ENCODE peak calls at places on chromosomes 11 and 22, in ten cellular contexts. R is retinal pigment epithelial cell, Y is RPMI7951, I is choroid plexus epithelial cell, Q is RWPE1, S is amniotic stem cell, M is upper lobe of right lung, W is right cardiac atrium, K is lung, T is AG04450. E is an unnamed sample.

GRCh38 chr11:46322759-46323158 is 24.5 kb upstream of the DGKZ start:
- DNase-seq in R (no peak), Y (no peak), I (peak; percentile 41), Q (no peak), S (no peak), M (no peak), W (no peak), K (no peak), T (no peak), E (peak; percentile 85)

GRCh38 chr22:43247546-43248260 is 60.8 kb upstream of the TTLL12 start:
- DNase-seq in R (no peak), Y (no peak), I (no peak), Q (no peak), S (no peak), M (no peak), W (no peak), K (no peak), T (no peak), E (no peak)

GRCh38 chr22:45587638-45588481 is 83.8 kb upstream of the ATXN10 start:
- DNase-seq in R (no peak), Y (peak; percentile 82), I (peak; percentile 41), Q (peak; percentile 26), S (no peak), M (no peak), W (peak; percentile 5), K (no peak), T (peak; percentile 48), E (no peak)

GRCh38 chr22:39236321-39237275 is 8.2 kb downstream of the PDGFB start:
- DNase-seq in R (no peak), Y (peak; percentile 85), I (no peak), Q (no peak), S (no peak), M (no peak), W (peak; percentile 62), K (peak; percentile 79), T (no peak), E (no peak)

GRCh38 chr11:6566704-6567370 is 36.6 kb downstream of the RRP8 start:
- DNase-seq in R (no peak), Y (no peak), I (no peak), Q (no peak), S (no peak), M (no peak), W (no peak), K (no peak), T (no peak), E (no peak)

GRCh38 chr11:34395916-34396555 is 38.2 kb upstream of the ABTB2 start:
- DNase-seq in R (peak; percentile 86), Y (peak; percentile 76), I (no peak), Q (peak; percentile 88), S (peak; percentile 51), M (no peak), W (no peak), K (no peak), T (peak; percentile 41), E (no peak)

GRCh38 chr11:16607675-16608644 is 130.5 kb upstream of the C11orf58 start:
- DNase-seq in R (no peak), Y (no peak), I (no peak), Q (peak; percentile 55), S (peak; percentile 70), M (peak; percentile 74), W (peak; percentile 89), K (peak; percentile 50), T (peak; percentile 61), E (peak; percentile 87)

GRCh38 chr11:64876226-64876750 is 2.1 kb downstream of the EHD1 start:
- DNase-seq in R (no peak), Y (no peak), I (no peak), Q (no peak), S (no peak), M (no peak), W (no peak), K (no peak), T (no peak), E (no peak)

GRCh38 chr22:36979511-36979910 is 39.7 kb downstream of the TST start:
- DNase-seq in R (no peak), Y (no peak), I (no peak), Q (no peak), S (no peak), M (no peak), W (no peak), K (no peak), T (no peak), E (no peak)

GRCh38 chr22:50115693-50116092 is 25.9 kb downstream of the MOV10L1 start:
- DNase-seq in R (peak; percentile 53), Y (peak; percentile 75), I (peak; percentile 28), Q (no peak), S (no peak), M (no peak), W (peak; percentile 22), K (no peak), T (no peak), E (no peak)

GRCh38 chr11:116732740-116733385 is 39.9 kb downstream of the BUD13 start:
- DNase-seq in R (no peak), Y (peak; percentile 60), I (peak; percentile 84), Q (peak; percentile 82), S (peak; percentile 30), M (peak; percentile 75), W (peak; percentile 57), K (peak; percentile 55), T (peak; percentile 26), E (peak; percentile 96)

GRCh38 chr11:134235399-134235798 is 10.9 kb downstream of the VPS26B start:
- DNase-seq in R (no peak), Y (no peak), I (no peak), Q (no peak), S (no peak), M (no peak), W (no peak), K (no peak), T (no peak), E (no peak)

GRCh38 chr11:1889941-1890855 is 1.5 kb downstream of the PRR33 start:
- DNase-seq in R (no peak), Y (no peak), I (no peak), Q (no peak), S (no peak), M (peak; percentile 57), W (no peak), K (no peak), T (no peak), E (no peak)

GRCh38 chr11:26960265-26960664 is 33.6 kb upstream of the FIBIN start:
- DNase-seq in R (no peak), Y (peak; percentile 57), I (peak; percentile 35), Q (peak; percentile 30), S (no peak), M (no peak), W (no peak), K (no peak), T (no peak), E (no peak)

GRCh38 chr11:119376197-119376847 is 5.2 kb downstream of the USP2 start:
- DNase-seq in R (no peak), Y (no peak), I (no peak), Q (no peak), S (no peak), M (peak; percentile 76), W (peak; percentile 54), K (no peak), T (no peak), E (no peak)

GRCh38 chr22:40218152-40218551 is 40.4 kb downstream of the TNRC6B start:
- DNase-seq in R (no peak), Y (no peak), I (no peak), Q (no peak), S (no peak), M (no peak), W (no peak), K (no peak), T (no peak), E (no peak)

GRCh38 chr11:72441647-72442267 is 7.4 kb upstream of the CLPB start:
- DNase-seq in R (no peak), Y (no peak), I (peak; percentile 74), Q (no peak), S (no peak), M (no peak), W (no peak), K (no peak), T (no peak), E (no peak)

GRCh38 chr22:40423246-40423753 is 52.9 kb downstream of the SGSM3 start:
- DNase-seq in R (no peak), Y (no peak), I (no peak), Q (no peak), S (no peak), M (no peak), W (no peak), K (no peak), T (no peak), E (no peak)

GRCh38 chr11:117876341-117877119 is at the start of gene FXYD6:
- DNase-seq in R (no peak), Y (no peak), I (peak; percentile 30), Q (peak; percentile 12), S (no peak), M (peak; percentile 74), W (peak; percentile 67), K (no peak), T (no peak), E (peak; percentile 83)

GRCh38 chr22:31083923-31084810 is 3.0 kb downstream of the SMTN start:
- DNase-seq in R (no peak), Y (no peak), I (no peak), Q (no peak), S (no peak), M (no peak), W (no peak), K (no peak), T (no peak), E (no peak)

GRCh38 chr11:60872124-60872951 is 5.0 kb downstream of the ZP1 start:
- DNase-seq in R (no peak), Y (peak; percentile 78), I (peak; percentile 91), Q (no peak), S (no peak), M (peak; percentile 48), W (peak; percentile 72), K (no peak), T (no peak), E (no peak)

GRCh38 chr11:111045874-111046273 is 199.7 kb upstream of the POU2AF2 start:
- DNase-seq in R (no peak), Y (no peak), I (no peak), Q (no peak), S (no peak), M (no peak), W (no peak), K (no peak), T (no peak), E (no peak)

GRCh38 chr22:27204817-27205216 is 547.4 kb downstream of the MIAT start:
- DNase-seq in R (no peak), Y (no peak), I (no peak), Q (no peak), S (no peak), M (no peak), W (no peak), K (no peak), T (no peak), E (no peak)

GRCh38 chr11:107688322-107688918 is 23.4 kb downstream of the SLN start:
- DNase-seq in R (no peak), Y (no peak), I (no peak), Q (no peak), S (no peak), M (no peak), W (peak; percentile 29), K (no peak), T (no peak), E (no peak)

GRCh38 chr11:60924110-60924905 is at the start of gene TMEM132A:
- DNase-seq in R (no peak), Y (peak; percentile 75), I (peak; percentile 56), Q (peak; percentile 93), S (peak; percentile 28), M (peak; percentile 81), W (peak; percentile 82), K (peak; percentile 48), T (no peak), E (peak; percentile 93)